ENCODE peak calls at places on chromosome 5, in four cellular contexts. N is GM12878, P is K562, A is HepG2. D is an unnamed sample.

GRCh38 chr5:116046261-116046660 is 14.0 kb downstream of the ARL14EPL start:
- DNase-seq in N (no peak), P (no peak), A (no peak), D (no peak)

GRCh38 chr5:107235167-107235566 is 435.6 kb downstream of the EFNA5 start:
- DNase-seq in A (no peak), P (no peak), N (no peak), D (no peak)

GRCh38 chr5:164763211-164763610 is 1257.8 kb downstream of the MAT2B start:
- DNase-seq in P (no peak), A (no peak), N (no peak), D (no peak)

GRCh38 chr5:134387443-134387842 is 16.1 kb downstream of the UBE2B start:
- DNase-seq in N (no peak), A (no peak), P (no peak), D (no peak)

GRCh38 chr5:148794275-148794674 is 32.1 kb upstream of the ADRB2 start:
- DNase-seq in P (no peak), A (no peak), N (no peak), D (no peak)

GRCh38 chr5:1521671-1522600 is 1.8 kb downstream of the LPCAT1 start:
- DNase-seq in A (peak; percentile 21), P (peak; percentile 63), N (no peak), D (peak; percentile 21)

GRCh38 chr5:1967716-1968115 is 85.0 kb upstream of the IRX4 start:
- DNase-seq in A (no peak), P (no peak), N (no peak), D (no peak)

GRCh38 chr5:40832345-40832744 is 2.7 kb downstream of the RPL37 start:
- DNase-seq in P (no peak), A (no peak), N (no peak), D (no peak)

GRCh38 chr5:36728697-36729543 is 122.5 kb downstream of the SLC1A3 start:
- DNase-seq in P (peak; percentile 57), N (no peak), A (peak; percentile 65), D (peak; percentile 68)

GRCh38 chr5:125056641-125057345 is 310.4 kb upstream of the ZNF608 start:
- DNase-seq in A (no peak), N (no peak), P (no peak), D (no peak)

GRCh38 chr5:7208911-7209310 is 187.0 kb upstream of the ADCY2 start:
- DNase-seq in P (no peak), N (no peak), A (no peak), D (no peak)

GRCh38 chr5:73180561-73180960 is 7.6 kb downstream of the TMEM174 start:
- DNase-seq in A (no peak), P (no peak), N (no peak), D (no peak)

GRCh38 chr5:107383414-107383813 is 287.3 kb downstream of the EFNA5 start:
- DNase-seq in P (no peak), N (no peak), A (no peak), D (no peak)

GRCh38 chr5:97071993-97072392 is 70.4 kb downstream of the LIX1 start:
- DNase-seq in P (no peak), A (no peak), N (no peak), D (no peak)

GRCh38 chr5:120207139-120207538 is 257.0 kb upstream of the PRR16 start:
- DNase-seq in P (no peak), N (no peak), A (no peak), D (no peak)

GRCh38 chr5:138568061-138568824 is 7.0 kb downstream of the HSPA9 start:
- DNase-seq in A (no peak), P (no peak), N (no peak), D (no peak)

GRCh38 chr5:109703827-109704226 is 14.1 kb downstream of the MAN2A1 start:
- DNase-seq in P (peak; percentile 86), N (no peak), A (no peak), D (no peak)

GRCh38 chr5:124895236-124895635 is 148.8 kb upstream of the ZNF608 start:
- DNase-seq in N (no peak), A (no peak), P (no peak), D (no peak)

GRCh38 chr5:167639761-167640160 is 651.7 kb upstream of the WWC1 start:
- DNase-seq in N (no peak), A (no peak), P (no peak), D (no peak)

GRCh38 chr5:106288977-106289376 is 1381.8 kb downstream of the EFNA5 start:
- DNase-seq in P (no peak), A (no peak), N (no peak), D (no peak)

GRCh38 chr5:59829389-59829788 is 64.1 kb downstream of the PDE4D start:
- DNase-seq in P (no peak), N (no peak), A (no peak), D (no peak)

GRCh38 chr5:145521523-145521922 is 313.6 kb downstream of the PRELID2 start:
- DNase-seq in N (no peak), A (no peak), P (no peak), D (no peak)

GRCh38 chr5:757931-758697 is 26.4 kb downstream of the ZDHHC11B start:
- DNase-seq in N (no peak), A (peak; percentile 74), P (peak; percentile 10), D (no peak)

GRCh38 chr5:135139397-135140134 is 105.5 kb upstream of the PITX1 start:
- DNase-seq in N (no peak), P (peak; percentile 70), A (peak; percentile 45), D (no peak)

GRCh38 chr5:37951946-37952721 is 112.3 kb upstream of the GDNF start:
- DNase-seq in A (no peak), P (no peak), N (no peak), D (no peak)

GRCh38 chr5:142108432-142109355 is at the start of gene NDFIP1:
- DNase-seq in N (no peak), A (peak; percentile 54), P (peak; percentile 84), D (peak; percentile 85)

GRCh38 chr5:115321309-115321708 is 24.9 kb upstream of the CCDC112 start:
- DNase-seq in N (no peak), A (no peak), P (no peak), D (no peak)

GRCh38 chr5:130141689-130142320 is 237.5 kb downstream of the CHSY3 start:
- DNase-seq in P (peak; percentile 4), N (no peak), A (no peak), D (peak; percentile 57)

GRCh38 chr5:9239071-9239470 is 306.8 kb downstream of the SEMA5A start:
- DNase-seq in N (no peak), P (no peak), A (no peak), D (no peak)

GRCh38 chr5:180589771-180590542 is 1.3 kb downstream of the SCGB3A1 start:
- DNase-seq in N (no peak), P (no peak), A (no peak), D (no peak)

GRCh38 chr5:80474929-80475328 is 13.0 kb upstream of the FAM151B start:
- DNase-seq in N (no peak), A (peak; percentile 63), P (no peak), D (no peak)

GRCh38 chr5:142743677-142744441 is 26.3 kb upstream of the ARHGAP26 start:
- DNase-seq in P (no peak), A (no peak), N (no peak), D (peak; percentile 82)

DNA sequence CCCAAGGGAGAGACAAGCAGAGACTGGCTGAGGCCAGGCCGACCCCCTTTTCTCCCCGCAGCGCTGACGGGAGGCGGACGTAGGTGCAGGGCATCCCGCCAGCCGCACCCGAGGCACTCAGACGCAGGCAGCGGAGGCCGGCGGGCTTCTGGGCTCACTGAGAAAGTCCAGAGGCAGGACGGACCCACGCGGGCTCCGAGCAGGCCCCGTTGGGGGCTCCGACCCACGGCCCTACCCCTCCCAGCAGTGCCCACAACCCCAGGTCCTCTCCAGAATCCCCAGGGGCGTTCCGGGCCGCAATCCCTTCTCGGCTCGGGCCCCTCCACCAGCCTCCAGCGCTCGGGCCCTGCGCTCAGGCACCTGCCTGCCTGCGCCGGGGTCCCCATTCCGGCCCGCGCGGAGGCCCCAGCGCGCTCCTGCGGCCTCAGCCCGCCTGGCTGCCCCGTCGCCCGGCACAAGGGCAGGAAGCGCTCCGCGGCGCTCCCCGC is 501 bp downstream of the MTMR12 start:
- DNase-seq in P (peak; percentile 54), N (no peak), A (no peak), D (peak; percentile 69)
- H2AFZ ChIP-seq in P (peak overlapping the region; percentile 77), N (peak overlapping the region; percentile 61), A (no peak overlapping the region), D (peak overlapping the region; percentile 59)

GRCh38 chr5:67790390-67790789 is 425.2 kb upstream of the PIK3R1 start:
- DNase-seq in N (no peak), P (no peak), A (no peak), D (no peak)

GRCh38 chr5:67795781-67796477 is 419.6 kb upstream of the PIK3R1 start:
- DNase-seq in A (no peak), P (no peak), N (no peak), D (no peak)

GRCh38 chr5:67793418-67793817 is 422.1 kb upstream of the PIK3R1 start:
- DNase-seq in P (no peak), N (no peak), A (no peak), D (no peak)

GRCh38 chr5:67793966-67794365 is 421.6 kb upstream of the PIK3R1 start:
- DNase-seq in N (no peak), P (no peak), A (no peak), D (no peak)

DNA sequence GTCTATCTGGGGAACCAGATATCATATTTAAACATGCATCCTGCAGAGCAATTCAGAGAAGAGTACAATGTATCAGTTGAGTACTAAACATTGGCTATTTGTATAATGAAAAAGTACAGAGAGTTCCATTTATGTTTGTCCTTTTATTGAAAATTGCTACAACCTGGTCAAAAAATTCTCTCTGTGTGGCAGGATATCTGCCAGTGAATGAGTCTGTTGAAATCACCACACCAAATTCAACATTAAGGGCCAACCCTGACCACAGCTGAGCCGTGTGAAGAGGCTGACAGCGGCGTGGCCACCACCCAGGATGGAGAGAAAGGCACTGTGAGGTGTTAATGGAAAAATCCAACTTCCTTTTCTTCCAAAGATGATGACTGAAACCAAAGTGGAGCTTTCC is 422.7 kb upstream of the PIK3R1 start:
- DNase-seq in P (no peak), A (no peak), N (no peak), D (no peak)
- TF ChIP-seq MYC in P (no peak), A (no peak), N (no peak), D (no peak)

GRCh38 chr5:44387911-44388310 is 1.3 kb downstream of the FGF10 start:
- DNase-seq in P (no peak), A (no peak), N (no peak), D (no peak)

GRCh38 chr5:44389410-44389879 is at the start of gene FGF10:
- DNase-seq in N (no peak), A (no peak), P (no peak), D (peak; percentile 17)

GRCh38 chr5:44387391-44387790 is 1.8 kb downstream of the FGF10 start:
- DNase-seq in N (no peak), P (no peak), A (no peak), D (no peak)

GRCh38 chr5:44390332-44390731 is 1.1 kb upstream of the FGF10 start:
- DNase-seq in P (no peak), A (no peak), N (no peak), D (no peak)

GRCh38 chr5:44388504-44389409 is 463 bp downstream of the FGF10 start:
- DNase-seq in N (no peak), A (no peak), P (no peak), D (peak; percentile 11)
- H2AFZ ChIP-seq in N (no peak overlapping the region), A (no peak overlapping the region), P (no peak overlapping the region), D (peak overlapping the region; percentile 43)

DNA sequence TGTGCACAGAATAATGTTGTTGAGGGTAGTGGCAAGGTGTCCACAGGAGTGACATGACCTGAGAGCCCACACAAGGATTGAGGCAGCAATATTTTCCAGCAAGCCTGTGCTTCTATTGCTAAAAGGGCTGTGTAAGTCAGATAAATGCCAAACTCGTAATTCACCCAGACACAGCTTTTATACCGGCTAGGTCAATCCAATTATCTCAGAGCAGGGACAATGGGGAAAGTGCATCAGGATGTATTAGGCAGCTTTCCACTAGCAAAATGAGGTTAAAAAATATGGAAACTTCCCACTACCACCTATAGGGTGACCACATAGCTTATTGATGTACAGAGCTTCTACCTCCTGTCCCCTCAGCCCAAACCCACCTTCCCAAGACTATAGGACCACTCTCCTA is 34.8 kb upstream of the RAB3C start:
- DNase-seq in A (no peak), N (no peak), P (no peak), D (no peak)
- TF ChIP-seq MYC in A (no peak), N (no peak), P (no peak), D (no peak)